ENCODE peak calls at places on chromosomes 6 and 20, in ten cellular contexts. Y is left ventricle myocardium inferior; F is upper lobe of right lung; L is ascending aorta; M is fibroblast of mammary gland; Q is esophagus squamous epithelium; X is astrocyte; K is CD4-positive, CD25-positive, alpha-beta regulatory T cell; T is ovary; A is breast epithelium. Z is an unnamed sample.

GRCh38 chr6:110414669-110415296 is 592 bp downstream of the DDO start:
- DNase-seq in F (peak), A (no peak), L (no peak), M (no peak), Y (no peak), T (no peak), Q (no peak), K (no peak), X (peak), Z (no peak)

GRCh38 chr6:42539135-42539534 is 24.7 kb upstream of the UBR2 start:
- DNase-seq in T (no peak), K (no peak), X (no peak), A (no peak), Q (no peak), Y (no peak), F (no peak), L (no peak), M (no peak), Z (no peak)

GRCh38 chr20:56665806-56666205 is 36.7 kb downstream of the TFAP2C start:
- DNase-seq in A (no peak), M (no peak), K (no peak), F (no peak), T (no peak), X (no peak), L (no peak), Y (no peak), Q (no peak), Z (no peak)

GRCh38 chr6:56958481-56958880 is 3.6 kb downstream of the BEND6 start:
- DNase-seq in Q (no peak), K (no peak), X (peak), A (no peak), F (no peak), M (peak), Y (no peak), T (no peak), L (no peak), Z (no peak)

GRCh38 chr6:11496152-11497060 is 41.1 kb upstream of the TMEM170B start:
- DNase-seq in F (no peak), X (peak), L (no peak), Q (no peak), K (peak), M (peak), A (peak), Y (no peak), T (peak), Z (peak)

GRCh38 chr6:100664274-100665040 is 199.7 kb upstream of the SIM1 start:
- DNase-seq in L (no peak), Y (no peak), X (peak), F (no peak), K (no peak), M (peak), Q (no peak), A (no peak), T (no peak), Z (peak)

GRCh38 chr6:159577564-159577963 is 115.5 kb downstream of the SOD2 start:
- DNase-seq in Y (no peak), K (no peak), M (peak), L (no peak), Q (no peak), F (no peak), A (no peak), T (no peak), X (peak), Z (no peak)

GRCh38 chr20:23396961-23397620 is 24.2 kb downstream of the NAPB start:
- DNase-seq in A (no peak), T (no peak), Q (no peak), L (no peak), F (no peak), X (no peak), M (peak), K (no peak), Y (no peak), Z (no peak)

GRCh38 chr6:129031051-129031599 is 148.2 kb downstream of the LAMA2 start:
- DNase-seq in M (peak), X (peak), K (no peak), A (no peak), F (no peak), T (no peak), L (no peak), Y (no peak), Q (no peak), Z (no peak)

GRCh38 chr6:11094411-11094851 is 797 bp downstream of the SMIM13 start:
- DNase-seq in T (peak), Q (no peak), X (peak), Y (peak), K (peak), A (peak), M (peak), F (peak), L (no peak), Z (peak)

GRCh38 chr20:53652090-53652858 is 58.6 kb upstream of the ZNF217 start:
- DNase-seq in T (no peak), X (no peak), F (no peak), L (no peak), K (no peak), M (peak), A (no peak), Y (no peak), Q (no peak), Z (peak)

GRCh38 chr6:159880412-159880811 is 10.4 kb upstream of the MAS1 start:
- DNase-seq in A (no peak), M (no peak), Y (no peak), K (no peak), T (no peak), L (no peak), F (no peak), Q (no peak), X (no peak), Z (no peak)

GRCh38 chr6:14001329-14002012 is 76.7 kb downstream of the RNF182 start:
- DNase-seq in Q (no peak), K (no peak), L (no peak), T (no peak), X (peak), M (peak), A (no peak), Y (no peak), F (no peak), Z (no peak)

GRCh38 chr6:12232339-12232738 is 57.8 kb upstream of the EDN1 start:
- DNase-seq in K (no peak), Q (no peak), L (no peak), T (no peak), F (no peak), X (peak), A (no peak), Y (no peak), M (peak), Z (peak)

GRCh38 chr6:17673543-17674254 is 33.0 kb downstream of the NUP153 start:
- DNase-seq in A (no peak), K (no peak), F (no peak), X (no peak), M (peak), Y (no peak), Q (no peak), T (no peak), L (no peak), Z (peak)

GRCh38 chr20:17662333-17663039 is 19.6 kb downstream of the RRBP1 start:
- DNase-seq in L (no peak), A (no peak), F (no peak), K (no peak), Q (no peak), M (peak), Y (no peak), T (no peak), X (peak), Z (peak)

GRCh38 chr6:114084327-114084890 is 113.5 kb upstream of the HDAC2 start:
- DNase-seq in K (no peak), L (no peak), Y (no peak), F (no peak), T (no peak), Q (no peak), A (no peak), X (peak), M (peak), Z (no peak)

GRCh38 chr20:64107736-64108457 is 532 bp upstream of the NPBWR2 start:
- DNase-seq in X (no peak), K (no peak), M (no peak), L (peak), T (no peak), A (no peak), F (peak), Q (no peak), Y (peak), Z (no peak)

GRCh38 chr6:32432050-32432450 is 7.6 kb upstream of the HLA-DRA start:
- DNase-seq in X (no peak), L (no peak), Q (no peak), K (no peak), A (no peak), F (no peak), Y (no peak), M (peak), T (no peak), Z (peak)

GRCh38 chr6:79821859-79822258 is 125.5 kb downstream of the ELOVL4 start:
- DNase-seq in M (peak), F (no peak), L (no peak), Q (no peak), Y (no peak), X (no peak), A (no peak), K (no peak), T (no peak), Z (no peak)

GRCh38 chr6:45710304-45710821 is 305.3 kb downstream of the CLIC5 start:
- DNase-seq in Y (no peak), T (no peak), L (no peak), X (peak), F (no peak), M (peak), A (no peak), Q (no peak), K (peak), Z (peak)

GRCh38 chr6:397604-398003 is 6.1 kb downstream of the IRF4 start:
- DNase-seq in K (no peak), T (no peak), A (no peak), F (no peak), X (no peak), L (no peak), M (no peak), Y (no peak), Q (no peak), Z (peak)

GRCh38 chr6:100121854-100122609 is 128.0 kb upstream of the MCHR2 start:
- DNase-seq in X (no peak), Q (no peak), M (peak), L (no peak), Y (no peak), K (no peak), A (no peak), T (no peak), F (no peak), Z (no peak)

GRCh38 chr6:37177083-37177949 is 7.4 kb downstream of the PIM1 start:
- DNase-seq in M (no peak), T (no peak), L (no peak), A (no peak), K (no peak), F (no peak), X (no peak), Q (no peak), Y (no peak), Z (no peak)

GRCh38 chr6:3360727-3361045 is 96.2 kb downstream of the SLC22A23 start:
- DNase-seq in K (no peak), Y (no peak), T (no peak), Q (no peak), F (no peak), A (no peak), L (no peak), M (no peak), X (no peak), Z (no peak)

GRCh38 chr6:72672906-72673305 is 51.0 kb downstream of the KCNQ5 start:
- DNase-seq in K (no peak), X (no peak), Y (no peak), F (no peak), L (no peak), Q (no peak), T (no peak), A (no peak), M (no peak), Z (no peak)

GRCh38 chr6:109783245-109783990 is 92.3 kb downstream of the FIG4 start:
- DNase-seq in M (peak), A (no peak), F (no peak), T (no peak), K (no peak), Q (no peak), L (no peak), Y (no peak), X (no peak), Z (peak)

GRCh38 chr20:40561187-40561586 is 127.8 kb downstream of the MAFB start:
- DNase-seq in F (no peak), T (no peak), Y (no peak), A (no peak), K (no peak), X (no peak), Q (no peak), M (no peak), L (no peak), Z (no peak)

GRCh38 chr6:14406616-14407343 is 289.2 kb downstream of the CD83 start:
- DNase-seq in F (no peak), Y (no peak), L (no peak), X (no peak), K (no peak), T (no peak), A (no peak), M (no peak), Q (no peak), Z (no peak)

GRCh38 chr6:75431379-75431778 is 62.2 kb downstream of the FILIP1 start:
- DNase-seq in M (peak), T (no peak), A (no peak), K (no peak), F (no peak), Q (no peak), L (no peak), Y (peak), X (no peak), Z (peak)

DNA sequence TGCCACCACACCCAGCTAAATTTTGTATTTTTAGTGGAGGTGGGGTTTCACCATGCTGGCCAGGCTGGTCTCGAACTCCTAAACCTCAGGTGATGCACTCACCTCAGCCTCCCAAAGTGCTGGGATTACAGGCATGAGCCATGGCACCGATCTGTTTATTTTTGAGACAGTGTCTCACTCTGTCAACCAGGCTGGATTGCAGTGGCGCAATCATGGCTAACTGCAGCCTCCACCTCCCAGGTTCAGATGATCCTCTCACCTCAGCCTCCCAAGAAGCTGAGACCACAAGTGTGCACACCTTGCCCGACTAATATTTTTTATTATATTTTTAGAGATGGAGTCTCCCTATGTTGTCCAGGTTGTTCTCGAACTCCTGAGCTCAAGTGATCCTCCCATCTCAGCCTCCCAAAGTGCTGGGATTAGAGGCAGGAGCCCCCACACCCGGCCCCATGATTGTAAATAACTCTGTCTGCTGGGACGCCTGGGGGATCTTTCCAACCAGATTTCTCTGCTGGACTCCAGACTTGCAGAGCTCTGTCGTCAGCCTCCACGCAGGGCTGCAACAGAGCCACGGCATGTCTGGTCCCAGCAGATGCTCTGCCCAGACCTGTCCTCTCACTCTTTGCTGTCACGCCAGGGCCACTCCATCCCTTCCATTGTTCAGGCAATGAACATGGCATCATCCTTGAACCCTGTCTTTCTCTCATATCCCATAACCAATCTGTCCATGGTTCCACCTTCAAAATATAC is 25.3 kb downstream of the SYNJ2 start:
- DNase-seq in Q (no peak), F (no peak), T (no peak), L (no peak), X (no peak), M (no peak), K (no peak), Y (peak), A (no peak), Z (no peak)
- H3K4me3 ChIP-seq in Q (no peak), F (no peak), T (no peak), L (no peak), X (no peak), M (no peak), K (no peak), Y (no peak), A (no peak), Z (no peak)

GRCh38 chr20:62181808-62182207 is 1.0 kb upstream of the MTG2 start:
- DNase-seq in A (no peak), X (no peak), Q (no peak), L (no peak), Y (no peak), T (no peak), M (no peak), F (no peak), K (no peak), Z (no peak)
- H3K4me3 ChIP-seq in A (no peak), X (peak), Q (peak), L (peak), Y (peak), T (no peak), M (peak), F (peak), K (peak), Z (peak)

DNA sequence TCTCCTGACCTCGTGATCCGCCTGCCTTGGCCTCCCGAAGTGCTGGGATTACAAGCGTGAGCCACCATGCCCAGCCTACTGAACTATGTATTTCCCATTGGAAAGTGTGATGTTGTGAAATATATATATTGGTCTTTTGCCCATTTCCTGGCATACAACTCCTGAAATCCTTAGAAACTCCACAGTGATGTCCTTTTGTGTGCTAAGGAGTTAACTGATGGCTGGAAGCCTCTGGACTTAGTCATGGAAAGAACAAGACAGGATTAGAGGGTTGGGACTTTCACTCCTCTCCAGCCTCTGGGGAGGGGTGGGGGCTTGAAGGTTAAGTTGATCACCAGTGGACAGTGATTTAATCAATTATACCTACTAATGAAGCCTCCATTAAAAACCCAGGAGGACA is 7.1 kb downstream of the PANK2 start:
- DNase-seq in Q (no peak), K (no peak), F (no peak), M (peak), Y (no peak), A (no peak), L (no peak), X (no peak), T (no peak), Z (no peak)
- H3K4me3 ChIP-seq in Q (no peak), K (peak), F (no peak), M (no peak), Y (no peak), A (no peak), L (peak), X (no peak), T (no peak), Z (peak)

GRCh38 chr6:149830731-149831379 is 33.3 kb downstream of the LRP11 start:
- DNase-seq in M (peak), T (no peak), Y (no peak), L (no peak), K (no peak), X (peak), Q (no peak), A (no peak), F (no peak), Z (no peak)
- H3K4me3 ChIP-seq in M (no peak), T (no peak), Y (no peak), L (no peak), K (no peak), X (no peak), Q (peak), A (no peak), F (no peak), Z (no peak)

GRCh38 chr6:84645563-84646266 is 118.7 kb downstream of the TBX18 start:
- DNase-seq in T (no peak), K (no peak), M (peak), Q (no peak), X (peak), A (no peak), L (no peak), F (no peak), Y (no peak), Z (no peak)
- H3K4me3 ChIP-seq in T (no peak), K (no peak), M (no peak), Q (no peak), X (no peak), A (no peak), L (no peak), F (no peak), Y (no peak), Z (no peak)

GRCh38 chr6:15659181-15659580 is 3.6 kb downstream of the DTNBP1 start:
- DNase-seq in F (no peak), T (no peak), Q (no peak), K (no peak), X (no peak), A (no peak), M (no peak), Y (no peak), L (no peak), Z (no peak)
- H3K4me3 ChIP-seq in F (no peak), T (no peak), Q (no peak), K (no peak), X (no peak), A (no peak), M (no peak), Y (no peak), L (no peak), Z (no peak)

DNA sequence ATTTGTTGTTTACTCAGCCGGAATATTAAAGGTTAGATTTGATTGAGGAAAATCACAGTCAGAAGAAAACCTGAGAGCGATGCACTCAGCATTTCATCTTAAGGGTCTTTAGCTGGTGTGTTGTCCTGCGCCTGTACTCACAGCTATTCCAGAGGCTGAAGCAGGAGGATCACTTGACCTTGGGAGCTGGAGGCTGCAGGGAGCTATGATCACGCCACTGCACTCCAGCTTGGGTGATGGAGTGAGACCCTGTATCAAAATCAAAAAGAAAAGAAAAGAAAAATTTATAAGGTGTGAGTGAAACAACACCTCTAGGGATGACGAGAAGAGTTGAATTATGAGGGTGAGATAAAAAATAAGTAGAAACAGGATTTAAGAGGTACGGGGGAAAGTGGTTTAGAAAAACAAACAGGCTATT is 165.0 kb downstream of the TRIM27 start:
- DNase-seq in X (no peak), K (no peak), L (no peak), A (no peak), M (no peak), Y (no peak), F (no peak), T (no peak), Q (no peak), Z (no peak)
- H3K4me3 ChIP-seq in X (no peak), K (no peak), L (no peak), A (no peak), M (no peak), Y (no peak), F (no peak), T (no peak), Q (no peak), Z (no peak)

DNA sequence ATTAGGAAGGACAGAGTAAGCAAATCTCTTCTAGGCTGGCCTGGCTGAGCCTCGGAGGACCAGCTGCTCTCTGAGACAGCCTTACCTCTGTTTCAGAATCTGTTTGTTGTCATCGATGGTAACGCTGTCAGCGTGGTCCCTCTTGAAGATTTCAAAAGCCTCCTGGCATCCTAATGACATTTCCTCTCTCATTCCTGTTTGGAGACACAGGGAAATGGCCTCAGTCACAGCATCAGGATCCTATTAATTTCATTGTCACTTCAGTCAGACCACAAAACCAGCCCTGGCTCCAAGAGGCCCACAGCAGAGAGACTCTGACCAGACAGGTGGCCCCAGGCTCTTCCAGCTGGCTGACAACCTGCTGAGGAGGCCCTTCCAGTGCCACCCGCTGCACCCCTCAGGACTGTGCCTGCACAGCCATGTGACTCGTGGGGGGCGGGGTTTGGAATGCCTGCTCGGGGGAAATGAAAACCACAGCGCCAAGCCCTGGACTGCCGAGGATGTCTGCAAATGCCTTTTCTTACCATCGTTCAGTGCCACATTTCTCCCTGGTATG is 108.5 kb upstream of the KCNK16 start:
- DNase-seq in M (no peak), K (no peak), X (no peak), T (peak), F (peak), Y (peak), A (peak), L (no peak), Q (no peak), Z (no peak)
- H3K4me3 ChIP-seq in M (no peak), K (no peak), X (no peak), T (no peak), F (no peak), Y (peak), A (no peak), L (no peak), Q (no peak), Z (no peak)

GRCh38 chr20:25197173-25197869 is 1.8 kb downstream of the ENTPD6 start:
- DNase-seq in L (no peak), Q (no peak), X (no peak), K (no peak), M (no peak), A (no peak), F (no peak), T (no peak), Y (no peak), Z (no peak)
- H3K4me3 ChIP-seq in L (no peak), Q (peak), X (no peak), K (peak), M (no peak), A (no peak), F (peak), T (no peak), Y (peak), Z (no peak)

Z was measured in GM12865.